ENCODE peak calls at places on chromosomes 7 and 10, in five cellular contexts. One of them, this sample, is unnamed.

GRCh38 chr7:5218564-5219360 is 28.7 kb downstream of the WIPI2 start:
- DNase-seq in A549: no peak
- DNase-seq in GM12878: peak
- DNase-seq in HepG2: no peak
- DNase-seq in K562: no peak
- DNase-seq in this sample: no peak

GRCh38 chr7:113200281-113200680 is 81.9 kb upstream of the SMIM30 start:
- DNase-seq in GM12878: no peak
- DNase-seq in HepG2: no peak
- DNase-seq in K562: no peak
- DNase-seq in A549: no peak
- DNase-seq in this sample: no peak

GRCh38 chr10:118563373-118563890 is 32.0 kb downstream of the PRLHR start:
- DNase-seq in HepG2: no peak
- DNase-seq in A549: no peak
- DNase-seq in K562: no peak
- DNase-seq in GM12878: no peak
- DNase-seq in this sample: no peak

GRCh38 chr7:31874631-31875374 is 187.8 kb downstream of the PPP1R17 start:
- DNase-seq in HepG2: no peak
- DNase-seq in A549: no peak
- DNase-seq in K562: no peak
- DNase-seq in GM12878: no peak
- DNase-seq in this sample: no peak

GRCh38 chr7:82194011-82194410 is 249.6 kb downstream of the CACNA2D1 start:
- DNase-seq in K562: no peak
- DNase-seq in A549: peak
- DNase-seq in HepG2: no peak
- DNase-seq in GM12878: no peak
- DNase-seq in this sample: no peak

GRCh38 chr7:73341877-73342276 is 13.9 kb downstream of the FKBP6 start:
- DNase-seq in A549: peak
- DNase-seq in K562: peak
- DNase-seq in HepG2: peak
- DNase-seq in GM12878: no peak
- DNase-seq in this sample: no peak

GRCh38 chr7:73937014-73937413 is 76.1 kb downstream of the TMEM270 start:
- DNase-seq in A549: no peak
- DNase-seq in GM12878: no peak
- DNase-seq in K562: no peak
- DNase-seq in HepG2: no peak
- DNase-seq in this sample: no peak

GRCh38 chr7:68438016-68438415 is 1160.3 kb upstream of the AUTS2 start:
- DNase-seq in K562: no peak
- DNase-seq in GM12878: no peak
- DNase-seq in HepG2: no peak
- DNase-seq in A549: peak
- DNase-seq in this sample: no peak

GRCh38 chr7:98354511-98355249 is 46.2 kb downstream of the BAIAP2L1 start:
- DNase-seq in K562: no peak
- DNase-seq in A549: peak
- DNase-seq in GM12878: no peak
- DNase-seq in HepG2: peak
- DNase-seq in this sample: no peak

GRCh38 chr7:87339373-87339897 is 6.0 kb upstream of the CROT start:
- DNase-seq in A549: no peak
- DNase-seq in K562: no peak
- DNase-seq in HepG2: no peak
- DNase-seq in GM12878: no peak
- DNase-seq in this sample: no peak

GRCh38 chr7:40799-41750 is 151.3 kb upstream of the FAM20C start:
- DNase-seq in A549: no peak
- DNase-seq in GM12878: no peak
- DNase-seq in HepG2: no peak
- DNase-seq in K562: no peak
- DNase-seq in this sample: no peak

DNA sequence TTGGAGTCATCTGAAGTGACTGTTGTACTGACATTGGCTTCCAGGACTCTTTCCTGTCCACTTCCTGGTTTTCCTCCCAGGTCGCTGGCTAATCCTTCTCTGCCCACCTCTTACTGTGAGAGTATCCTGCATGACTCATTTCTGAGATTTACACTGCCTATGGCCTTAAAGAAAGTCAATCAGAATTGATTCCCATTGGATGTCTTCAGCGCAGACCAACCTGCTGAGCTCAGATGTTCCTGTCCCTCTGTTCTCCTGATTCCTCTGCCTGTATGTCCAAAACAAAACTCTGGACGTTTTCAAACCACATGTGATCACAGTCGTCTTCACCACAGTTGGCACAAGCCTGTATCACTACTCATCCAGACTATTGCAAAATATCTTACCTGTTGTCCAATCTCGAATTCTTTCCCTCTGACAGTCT is 262.1 kb downstream of the CREB5 start:
- DNase-seq in HepG2: peak
- DNase-seq in K562: no peak
- DNase-seq in GM12878: no peak
- DNase-seq in A549: peak
- DNase-seq in this sample: no peak
- H3K4me2 ChIP-seq in HepG2: no peak
- H3K4me2 ChIP-seq in K562: no peak
- H3K4me2 ChIP-seq in GM12878: no peak
- H3K4me2 ChIP-seq in A549: peak
- H3K4me2 ChIP-seq in this sample: no peak

GRCh38 chr10:70093335-70093944 is 39.2 kb downstream of the AIFM2 start:
- DNase-seq in A549: no peak
- DNase-seq in GM12878: no peak
- DNase-seq in K562: no peak
- DNase-seq in HepG2: no peak
- DNase-seq in this sample: no peak
- TF ChIP-seq JUNB in A549: no peak
- TF ChIP-seq JUNB in GM12878: no peak
- TF ChIP-seq JUNB in K562: no peak
- TF ChIP-seq JUNB in HepG2: no peak
- TF ChIP-seq JUNB in this sample: no peak

DNA sequence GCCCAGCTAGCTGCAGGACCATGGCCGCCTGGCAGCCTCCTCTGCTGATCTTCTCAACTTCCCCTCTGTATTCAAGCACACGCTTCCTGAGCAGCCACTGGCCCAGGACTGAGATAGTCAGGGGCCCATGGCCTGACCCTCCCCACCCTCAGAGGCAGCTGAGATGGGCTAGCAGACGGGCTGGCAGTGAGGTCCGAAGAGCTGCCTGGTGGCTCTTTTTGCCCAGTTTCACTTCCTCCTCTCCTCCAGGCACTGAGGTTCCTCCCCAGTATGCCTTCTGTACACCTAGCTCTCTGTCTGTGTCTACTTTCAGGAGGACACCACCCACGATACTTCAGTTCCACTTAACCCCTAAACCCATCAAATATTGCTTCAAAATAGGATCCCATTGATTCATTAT is 395.6 kb downstream of the TNS3 start:
- DNase-seq in GM12878: peak
- DNase-seq in A549: no peak
- DNase-seq in HepG2: no peak
- DNase-seq in K562: no peak
- DNase-seq in this sample: no peak
- H3K4me2 ChIP-seq in GM12878: no peak
- H3K4me2 ChIP-seq in A549: no peak
- H3K4me2 ChIP-seq in HepG2: no peak
- H3K4me2 ChIP-seq in K562: no peak
- H3K4me2 ChIP-seq in this sample: no peak

DNA sequence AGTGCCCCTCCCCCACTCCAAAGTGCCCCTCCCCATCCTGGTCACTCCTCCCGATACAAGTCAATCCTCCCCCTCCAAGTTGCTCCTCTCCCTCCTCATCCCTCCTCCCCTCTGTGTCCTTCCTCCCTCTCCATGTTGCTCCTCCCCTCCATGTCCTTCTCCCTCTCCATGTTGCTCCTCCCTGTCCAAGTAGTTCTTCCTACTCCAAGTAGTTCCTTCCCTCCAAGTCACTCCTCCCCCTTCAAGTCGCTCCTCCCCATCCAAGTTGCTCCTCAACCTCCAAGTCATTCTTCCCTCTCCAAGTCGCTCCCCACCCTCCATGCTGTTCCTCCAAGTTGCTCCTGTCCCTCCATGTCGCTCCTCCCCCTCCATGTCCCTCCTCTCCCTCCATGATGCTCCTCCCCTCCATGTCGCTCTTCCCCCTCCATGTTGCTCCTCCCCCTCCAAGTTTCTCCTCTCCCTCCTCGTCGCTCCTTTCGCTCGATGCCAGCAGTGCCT is 8.6 kb upstream of the WBP1L start:
- DNase-seq in K562: peak
- DNase-seq in HepG2: no peak
- DNase-seq in A549: peak
- DNase-seq in GM12878: no peak
- DNase-seq in this sample: peak
- TF ChIP-seq JUNB in K562: no peak
- TF ChIP-seq JUNB in HepG2: no peak
- TF ChIP-seq JUNB in A549: no peak
- TF ChIP-seq JUNB in GM12878: no peak
- TF ChIP-seq JUNB in this sample: no peak

GRCh38 chr7:25580156-25580555 is 351.9 kb upstream of the NPVF start:
- DNase-seq in HepG2: no peak
- DNase-seq in K562: no peak
- DNase-seq in A549: no peak
- DNase-seq in GM12878: no peak
- DNase-seq in this sample: no peak
- H3K4me2 ChIP-seq in HepG2: no peak
- H3K4me2 ChIP-seq in K562: no peak
- H3K4me2 ChIP-seq in A549: no peak
- H3K4me2 ChIP-seq in GM12878: no peak
- H3K4me2 ChIP-seq in this sample: no peak

DNA sequence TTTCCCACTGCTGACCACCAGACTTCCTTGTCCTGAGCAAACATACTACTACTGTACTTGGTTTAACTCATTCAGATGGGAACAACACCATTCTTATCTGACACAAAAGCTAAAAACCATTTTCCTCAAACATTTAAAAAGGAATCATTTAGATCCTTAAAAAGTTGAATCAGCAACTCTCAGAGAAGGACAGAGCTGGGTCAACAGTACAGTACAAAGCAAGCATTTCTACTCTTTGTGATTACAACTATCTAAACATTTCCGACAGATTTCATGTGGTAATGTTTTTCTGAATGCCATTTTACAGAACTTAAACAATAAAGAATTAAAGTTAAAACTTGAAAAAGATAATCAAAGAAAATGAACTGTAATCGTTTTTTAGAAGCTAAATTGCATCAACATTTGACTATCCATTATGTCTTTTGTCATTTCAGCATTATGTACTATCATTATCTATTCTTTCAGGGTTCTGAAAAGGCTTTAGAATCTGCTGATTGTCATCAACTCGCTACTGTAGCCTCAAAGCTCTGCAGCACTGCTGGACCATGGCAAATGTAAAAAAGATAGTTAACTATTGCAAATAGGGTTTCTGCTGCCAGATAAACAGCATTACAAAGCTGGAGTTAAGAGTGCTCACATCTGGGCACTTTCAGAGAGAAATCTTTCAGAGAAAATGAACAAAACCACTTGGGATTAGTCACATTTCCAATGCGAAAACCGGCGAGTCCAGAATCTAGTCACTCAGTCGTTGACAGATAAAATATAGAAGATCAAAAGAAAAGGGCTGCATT is 160.4 kb upstream of the LAMB4 start:
- DNase-seq in A549: peak
- DNase-seq in K562: no peak
- DNase-seq in GM12878: no peak
- DNase-seq in HepG2: no peak
- DNase-seq in this sample: no peak
- TF ChIP-seq JUNB in A549: no peak
- TF ChIP-seq JUNB in K562: no peak
- TF ChIP-seq JUNB in GM12878: no peak
- TF ChIP-seq JUNB in HepG2: no peak
- TF ChIP-seq JUNB in this sample: no peak

GRCh38 chr10:11527700-11528255 is 83.7 kb downstream of the USP6NL start:
- DNase-seq in K562: no peak
- DNase-seq in HepG2: no peak
- DNase-seq in GM12878: no peak
- DNase-seq in A549: no peak
- DNase-seq in this sample: no peak
- H3K4me2 ChIP-seq in K562: no peak
- H3K4me2 ChIP-seq in HepG2: no peak
- H3K4me2 ChIP-seq in GM12878: peak
- H3K4me2 ChIP-seq in A549: no peak
- H3K4me2 ChIP-seq in this sample: no peak

DNA sequence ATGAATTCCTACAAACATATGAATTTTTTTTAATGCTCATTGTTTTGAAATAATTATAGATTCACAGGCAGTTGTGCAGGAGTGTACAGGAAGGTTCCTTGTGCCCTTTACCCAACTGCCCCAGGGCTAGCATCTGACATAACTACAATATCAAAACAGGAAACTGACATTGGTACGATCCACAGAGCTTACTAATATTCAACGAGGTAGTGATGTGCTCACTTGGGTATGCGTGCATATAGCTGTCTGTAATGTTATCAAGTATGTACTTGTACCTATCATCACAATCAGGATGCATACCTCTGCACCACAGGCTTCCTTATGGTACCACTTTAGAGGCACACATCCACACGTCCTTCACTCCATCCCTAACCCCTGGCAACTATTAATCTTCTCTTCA is 68.3 kb downstream of the BMS1 start:
- DNase-seq in K562: no peak
- DNase-seq in A549: no peak
- DNase-seq in HepG2: no peak
- DNase-seq in GM12878: no peak
- DNase-seq in this sample: no peak
- TF ChIP-seq JUNB in K562: no peak
- TF ChIP-seq JUNB in A549: no peak
- TF ChIP-seq JUNB in HepG2: no peak
- TF ChIP-seq JUNB in GM12878: no peak
- TF ChIP-seq JUNB in this sample: no peak

GRCh38 chr7:103132995-103133688 is 15.8 kb downstream of the NAPEPLD start:
- DNase-seq in HepG2: no peak
- DNase-seq in GM12878: no peak
- DNase-seq in A549: no peak
- DNase-seq in K562: no peak
- DNase-seq in this sample: no peak

GRCh38 chr7:103131225-103131624 is 17.7 kb downstream of the NAPEPLD start:
- DNase-seq in K562: no peak
- DNase-seq in HepG2: no peak
- DNase-seq in A549: no peak
- DNase-seq in GM12878: no peak
- DNase-seq in this sample: no peak

GRCh38 chr7:103134866-103135554 is 13.9 kb downstream of the NAPEPLD start:
- DNase-seq in A549: no peak
- DNase-seq in HepG2: no peak
- DNase-seq in K562: no peak
- DNase-seq in GM12878: no peak
- DNase-seq in this sample: no peak

GRCh38 chr7:103127006-103127405 is 21.9 kb downstream of the NAPEPLD start:
- DNase-seq in GM12878: no peak
- DNase-seq in HepG2: no peak
- DNase-seq in A549: no peak
- DNase-seq in K562: no peak
- DNase-seq in this sample: no peak

GRCh38 chr7:103129702-103130557 is 19.0 kb downstream of the NAPEPLD start:
- DNase-seq in HepG2: no peak
- DNase-seq in A549: no peak
- DNase-seq in K562: no peak
- DNase-seq in GM12878: no peak
- DNase-seq in this sample: no peak
- H3K4me2 ChIP-seq in HepG2: no peak
- H3K4me2 ChIP-seq in A549: peak
- H3K4me2 ChIP-seq in K562: no peak
- H3K4me2 ChIP-seq in GM12878: no peak
- H3K4me2 ChIP-seq in this sample: no peak

This sample was measured in GM23338.